ENCODE peak calls at places on chromosomes 3 and 15, in eight cellular contexts. G, F, U, X, P, Y, V and O are unnamed samples.

GRCh38 chr15:76150508-76150907 is 90.7 kb downstream of the TMEM266 start:
- DNase-seq in V (no peak), X (peak; percentile 85), P (no peak), F (peak; percentile 6), G (no peak), Y (no peak), U (no peak), O (no peak)

GRCh38 chr3:99532246-99532645 is 106.1 kb upstream of the COL8A1 start:
- DNase-seq in X (peak; percentile 64), V (peak; percentile 39), F (peak; percentile 84), P (peak; percentile 79), Y (no peak), G (peak; percentile 68), U (no peak), O (no peak)

GRCh38 chr3:11705049-11705448 is 61.3 kb upstream of the VGLL4 start:
- DNase-seq in V (no peak), X (peak; percentile 57), F (no peak), P (no peak), G (no peak), Y (no peak), U (no peak), O (no peak)

GRCh38 chr3:132407025-132407424 is 10.3 kb upstream of the DNAJC13 start:
- DNase-seq in G (no peak), U (no peak), F (no peak), X (no peak), P (no peak), Y (no peak), V (no peak), O (no peak)

GRCh38 chr3:24830230-24831152 is 335.8 kb upstream of the THRB start:
- DNase-seq in F (no peak), V (no peak), U (no peak), G (peak; percentile 34), P (no peak), Y (no peak), X (peak; percentile 57), O (no peak)

GRCh38 chr3:73729969-73730440 is 105.3 kb upstream of the PDZRN3 start:
- DNase-seq in Y (no peak), X (peak; percentile 47), G (no peak), U (no peak), V (no peak), F (no peak), P (peak; percentile 20), O (no peak)

GRCh38 chr3:66179813-66180212 is 41.0 kb upstream of the SLC25A26 start:
- DNase-seq in Y (no peak), G (no peak), X (no peak), P (peak; percentile 27), V (no peak), U (no peak), F (no peak), O (no peak)

GRCh38 chr15:100330221-100330620 is 11.6 kb downstream of the ADAMTS17 start:
- DNase-seq in Y (no peak), X (no peak), G (no peak), U (no peak), V (no peak), P (no peak), F (no peak), O (no peak)

GRCh38 chr15:67187351-67187854 is 67.1 kb downstream of the AAGAB start:
- DNase-seq in V (no peak), P (no peak), G (no peak), Y (no peak), F (no peak), U (no peak), X (no peak), O (no peak)

GRCh38 chr3:14531856-14532395 is 8.2 kb downstream of the GRIP2 start:
- DNase-seq in F (no peak), X (peak; percentile 37), P (no peak), U (no peak), Y (no peak), V (no peak), G (no peak), O (no peak)

GRCh38 chr3:97713634-97714033 is 50.9 kb upstream of the ARL6 start:
- DNase-seq in P (no peak), V (no peak), F (no peak), Y (no peak), G (no peak), X (no peak), U (no peak), O (no peak)